ENCODE peak calls at places on chromosomes 13 and 19, in seven cellular contexts. Q, L, H, G, X, I and D are unnamed samples.

GRCh38 chr19:29092712-29093552 is 120.0 kb downstream of the UQCRFS1 start:
- DNase-seq in Q (no peak), L (no peak), H (no peak), G (no peak), X (no peak), I (peak), D (no peak)

GRCh38 chr19:57028804-57029525 is 90.8 kb upstream of the USP29 start:
- DNase-seq in Q (no peak), L (no peak), H (no peak), G (no peak), X (no peak), I (no peak), D (no peak)

GRCh38 chr13:51341232-51341631 is 1.7 kb downstream of the SERPINE3 start:
- DNase-seq in Q (no peak), L (no peak), H (no peak), G (no peak), X (no peak), I (no peak), D (no peak)

GRCh38 chr13:64770743-64771142 is 2459.4 kb downstream of the PCDH9 start:
- DNase-seq in Q (no peak), L (no peak), H (no peak), G (no peak), X (no peak), I (no peak), D (no peak)

GRCh38 chr13:19791953-19792537 is 9.3 kb upstream of the PSPC1 start:
- DNase-seq in Q (no peak), L (no peak), H (no peak), G (no peak), X (no peak), I (no peak), D (no peak)

GRCh38 chr19:6711078-6711361 is 9.4 kb downstream of the C3 start:
- DNase-seq in Q (no peak), L (no peak), H (no peak), G (no peak), X (no peak), I (no peak), D (no peak)

GRCh38 chr13:21318891-21319532 is 140.1 kb downstream of the ZDHHC20 start:
- DNase-seq in Q (no peak), L (no peak), H (no peak), G (no peak), X (no peak), I (peak), D (no peak)

GRCh38 chr19:39408392-39409206 is 2.0 kb downstream of the ZFP36 start:
- DNase-seq in Q (peak), L (no peak), H (no peak), G (no peak), X (no peak), I (peak), D (peak)

GRCh38 chr19:16325671-16326400 is 1.2 kb downstream of the KLF2 start:
- DNase-seq in Q (peak), L (no peak), H (no peak), G (no peak), X (no peak), I (peak), D (no peak)

GRCh38 chr13:49220035-49220855 is at the start of gene MLNR:
- DNase-seq in Q (no peak), L (no peak), H (no peak), G (no peak), X (no peak), I (peak), D (no peak)

GRCh38 chr13:99681695-99682094 is 180.4 kb downstream of the TM9SF2 start:
- DNase-seq in Q (no peak), L (no peak), H (no peak), G (no peak), X (no peak), I (no peak), D (no peak)

GRCh38 chr19:37227996-37228395 is 10.0 kb downstream of the ZNF383 start:
- DNase-seq in Q (no peak), L (no peak), H (no peak), G (peak), X (no peak), I (no peak), D (no peak)

GRCh38 chr19:42219812-42220750 is at the start of gene ZNF526:
- DNase-seq in Q (peak), L (peak), H (peak), G (peak), X (no peak), I (peak), D (peak)

GRCh38 chr13:67857581-67858310 is 627.6 kb upstream of the PCDH9 start:
- DNase-seq in Q (no peak), L (no peak), H (no peak), G (no peak), X (no peak), I (peak), D (no peak)

GRCh38 chr13:34107814-34108213 is 289.9 kb downstream of the RFC3 start:
- DNase-seq in Q (no peak), L (no peak), H (no peak), G (no peak), X (no peak), I (no peak), D (no peak)

GRCh38 chr19:3163230-3163886 is 15.2 kb upstream of the S1PR4 start:
- DNase-seq in Q (peak), L (peak), H (no peak), G (peak), X (no peak), I (no peak), D (no peak)

GRCh38 chr19:2291185-2291751 is 9.3 kb upstream of the PEAK3 start:
- DNase-seq in Q (no peak), L (no peak), H (no peak), G (no peak), X (no peak), I (peak), D (no peak)

GRCh38 chr13:29507356-29507755 is 88.1 kb downstream of the SLC7A1 start:
- DNase-seq in Q (no peak), L (no peak), H (no peak), G (no peak), X (no peak), I (no peak), D (no peak)

GRCh38 chr13:22569830-22570229 is 610.9 kb upstream of the SGCG start:
- DNase-seq in Q (no peak), L (no peak), H (no peak), G (no peak), X (no peak), I (no peak), D (no peak)

GRCh38 chr19:611506-611869 is 21.8 kb downstream of the HCN2 start:
- DNase-seq in Q (no peak), L (no peak), H (peak), G (no peak), X (no peak), I (no peak), D (no peak)

GRCh38 chr19:35673121-35673804 is 6.9 kb downstream of the UPK1A start:
- DNase-seq in Q (peak), L (peak), H (no peak), G (no peak), X (no peak), I (peak), D (peak)

GRCh38 chr19:19461671-19462622 is 53.4 kb downstream of the TSSK6 start:
- DNase-seq in Q (peak), L (peak), H (no peak), G (no peak), X (no peak), I (peak), D (no peak)

GRCh38 chr13:46575843-46576242 is 22.9 kb downstream of the LRCH1 start:
- DNase-seq in Q (no peak), L (no peak), H (no peak), G (no peak), X (no peak), I (no peak), D (no peak)

GRCh38 chr13:35672611-35673010 is 196.1 kb upstream of the MAB21L1 start:
- DNase-seq in Q (no peak), L (no peak), H (no peak), G (no peak), X (no peak), I (no peak), D (no peak)

GRCh38 chr19:31015778-31016177 is 333.5 kb downstream of the TSHZ3 start:
- DNase-seq in Q (no peak), L (no peak), H (no peak), G (no peak), X (no peak), I (no peak), D (no peak)

GRCh38 chr13:112210401-112210800 is 143.5 kb downstream of the SOX1 start:
- DNase-seq in Q (no peak), L (no peak), H (no peak), G (no peak), X (no peak), I (peak), D (no peak)

GRCh38 chr13:21022694-21023325 is 38.6 kb downstream of the LATS2 start:
- DNase-seq in Q (no peak), L (no peak), H (no peak), G (no peak), X (no peak), I (no peak), D (no peak)

DNA sequence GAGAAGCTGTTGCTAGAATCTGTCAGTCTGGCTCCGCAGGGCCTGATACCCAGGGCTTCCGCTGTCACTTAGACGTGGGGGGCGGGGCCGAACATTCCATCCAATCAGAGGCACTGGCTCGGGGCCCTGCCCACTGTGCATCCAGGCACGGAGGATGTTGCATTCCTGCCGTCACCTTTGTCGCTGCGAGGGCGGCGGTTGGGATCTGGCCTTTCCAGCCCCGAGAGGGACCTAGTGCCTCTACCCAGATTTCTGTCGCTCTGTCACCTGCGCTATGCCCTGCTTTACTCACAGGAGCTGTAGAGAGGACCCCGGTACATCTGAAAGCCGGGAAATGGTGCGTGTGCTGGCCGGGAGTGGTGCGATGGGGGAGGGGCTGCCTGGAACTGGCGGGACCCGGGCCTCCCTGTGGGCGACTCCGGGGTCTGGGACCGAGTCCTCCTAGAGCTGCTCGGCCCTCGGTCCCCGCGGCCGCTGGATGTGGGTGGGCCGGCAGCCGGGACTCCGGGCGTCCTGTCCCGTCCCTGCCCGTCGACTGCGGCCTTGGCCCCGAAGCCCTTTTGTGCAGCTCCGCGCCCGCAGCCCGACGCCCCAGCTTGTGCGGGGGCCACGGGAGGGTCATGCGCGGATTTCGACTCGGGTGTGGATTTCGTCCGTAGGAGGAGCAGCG is at the start of gene ZNF439:
- DNase-seq in Q (peak), L (peak), H (no peak), G (peak), X (no peak), I (peak), D (peak)
- TF ChIP-seq POLR2AphosphoS5 in Q (peak), L (peak), H (no peak), G (peak), X (peak), I (peak), D (peak)

GRCh38 chr13:45496942-45497341 is 32.2 kb downstream of the COG3 start:
- DNase-seq in Q (no peak), L (no peak), H (no peak), G (no peak), X (no peak), I (no peak), D (no peak)
- TF ChIP-seq POLR2AphosphoS5 in Q (no peak), L (no peak), H (no peak), G (no peak), X (no peak), I (no peak), D (no peak)

GRCh38 chr19:45817010-45817724 is 2.1 kb upstream of the RSPH6A start:
- DNase-seq in Q (peak), L (peak), H (peak), G (peak), X (no peak), I (peak), D (peak)
- TF ChIP-seq POLR2AphosphoS5 in Q (peak), L (peak), H (peak), G (no peak), X (peak), I (no peak), D (peak)

DNA sequence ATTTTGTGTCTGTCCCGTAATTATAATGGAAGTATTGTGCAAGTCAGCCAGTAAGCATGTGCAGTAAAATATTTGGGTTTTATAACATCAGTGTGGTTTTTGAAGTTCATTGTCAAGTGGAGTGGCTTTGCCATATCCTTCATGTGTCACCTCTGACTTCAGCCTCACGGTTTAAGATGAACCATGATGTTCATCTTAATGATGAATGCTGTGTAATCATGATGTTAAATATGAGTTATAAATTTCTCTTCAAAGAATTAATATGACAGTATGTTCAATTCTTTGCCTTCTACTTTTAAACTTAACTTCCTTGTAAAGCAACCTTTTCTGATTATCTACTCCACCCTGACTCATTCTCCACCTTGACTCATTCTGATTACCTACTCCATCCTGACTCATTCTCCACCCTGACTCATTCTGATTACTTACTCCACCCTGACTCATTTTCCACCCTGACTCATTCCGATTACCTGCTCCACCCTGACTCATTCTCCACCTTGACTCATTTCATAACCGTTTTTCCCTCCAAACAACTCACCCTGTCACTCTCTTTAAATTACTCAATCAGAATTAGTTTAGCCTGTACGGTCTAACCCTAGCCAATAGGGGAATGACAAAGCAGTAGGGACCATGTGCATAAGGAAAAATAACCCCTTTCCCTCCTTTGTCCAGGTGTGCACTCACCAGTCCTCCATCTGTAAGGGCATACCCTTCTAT is 50.3 kb upstream of the ANKRD10 start:
- DNase-seq in Q (no peak), L (no peak), H (no peak), G (no peak), X (no peak), I (no peak), D (peak)
- TF ChIP-seq POLR2AphosphoS5 in Q (peak), L (no peak), H (no peak), G (no peak), X (no peak), I (no peak), D (peak)